ENCODE peak calls at places on chromosome 10, in five cellular contexts. One of them, this sample, is unnamed.
A peak's percentile ranks its signal among the peaks of the same experiment; 100 is the strongest.

GRCh38 chr10:118913825-118914224 is 115.7 kb upstream of the NANOS1 start:
- DNase-seq in Peyer's patch: no peak
- DNase-seq in suprapubic skin: no peak
- DNase-seq in heart left ventricle: no peak
- DNase-seq in A549: no peak
- DNase-seq in this sample: no peak

GRCh38 chr10:29426420-29426819 is 137.6 kb downstream of the LYZL1 start:
- DNase-seq in A549: no peak
- DNase-seq in Peyer's patch: no peak
- DNase-seq in suprapubic skin: no peak
- DNase-seq in heart left ventricle: no peak
- DNase-seq in this sample: no peak

GRCh38 chr10:77279207-77279606 is 358.4 kb downstream of the KCNMA1 start:
- DNase-seq in A549: no peak
- DNase-seq in Peyer's patch: no peak
- DNase-seq in heart left ventricle: no peak
- DNase-seq in suprapubic skin: no peak
- DNase-seq in this sample: no peak

GRCh38 chr10:60704480-60704879 is 73.8 kb upstream of the CDK1 start:
- DNase-seq in Peyer's patch: no peak
- DNase-seq in A549: peak; percentile 34
- DNase-seq in suprapubic skin: no peak
- DNase-seq in heart left ventricle: no peak
- DNase-seq in this sample: no peak

GRCh38 chr10:26517141-26517890 is 79.2 kb downstream of the APBB1IP start:
- DNase-seq in heart left ventricle: no peak
- DNase-seq in Peyer's patch: no peak
- DNase-seq in suprapubic skin: no peak
- DNase-seq in A549: no peak
- DNase-seq in this sample: no peak

GRCh38 chr10:70255329-70256299 is 22.4 kb upstream of the PPA1 start:
- DNase-seq in A549: no peak
- DNase-seq in heart left ventricle: no peak
- DNase-seq in Peyer's patch: no peak
- DNase-seq in suprapubic skin: no peak
- DNase-seq in this sample: no peak

GRCh38 chr10:114917927-114918672 is 19.9 kb upstream of the TRUB1 start:
- DNase-seq in A549: peak; percentile 63
- DNase-seq in Peyer's patch: no peak
- DNase-seq in heart left ventricle: no peak
- DNase-seq in suprapubic skin: no peak
- DNase-seq in this sample: no peak

GRCh38 chr10:116082762-116083161 is 190.2 kb downstream of the GFRA1 start:
- DNase-seq in heart left ventricle: no peak
- DNase-seq in suprapubic skin: no peak
- DNase-seq in A549: no peak
- DNase-seq in Peyer's patch: no peak
- DNase-seq in this sample: no peak

GRCh38 chr10:132466520-132467463 is 69.8 kb downstream of the PWWP2B start:
- DNase-seq in A549: no peak
- DNase-seq in suprapubic skin: no peak
- DNase-seq in heart left ventricle: no peak
- DNase-seq in Peyer's patch: no peak
- DNase-seq in this sample: no peak

GRCh38 chr10:115173915-115174443 is 80.8 kb downstream of the ATRNL1 start:
- DNase-seq in heart left ventricle: no peak
- DNase-seq in A549: no peak
- DNase-seq in Peyer's patch: no peak
- DNase-seq in suprapubic skin: no peak
- DNase-seq in this sample: no peak

GRCh38 chr10:79483948-79484347 is 28.4 kb upstream of the EIF5AL1 start:
- DNase-seq in heart left ventricle: peak; percentile 64
- DNase-seq in Peyer's patch: no peak
- DNase-seq in suprapubic skin: peak; percentile 82
- DNase-seq in A549: no peak
- DNase-seq in this sample: peak; percentile 57

GRCh38 chr10:132386419-132386831 is 10.6 kb upstream of the PWWP2B start:
- DNase-seq in Peyer's patch: peak; percentile 45
- DNase-seq in A549: no peak
- DNase-seq in suprapubic skin: peak; percentile 77
- DNase-seq in heart left ventricle: no peak
- DNase-seq in this sample: peak; percentile 78

GRCh38 chr10:80599424-80599847 is 61.7 kb downstream of the SH2D4B start:
- DNase-seq in A549: peak; percentile 67
- DNase-seq in suprapubic skin: no peak
- DNase-seq in Peyer's patch: peak; percentile 46
- DNase-seq in heart left ventricle: peak; percentile 40
- DNase-seq in this sample: peak; percentile 70

GRCh38 chr10:99815611-99816010 is 33.2 kb downstream of the ABCC2 start:
- DNase-seq in A549: no peak
- DNase-seq in Peyer's patch: no peak
- DNase-seq in suprapubic skin: no peak
- DNase-seq in heart left ventricle: no peak
- DNase-seq in this sample: no peak

GRCh38 chr10:62047960-62048383 is 146.5 kb downstream of the ARID5B start:
- DNase-seq in A549: no peak
- DNase-seq in heart left ventricle: no peak
- DNase-seq in Peyer's patch: peak; percentile 65
- DNase-seq in suprapubic skin: no peak
- DNase-seq in this sample: no peak

GRCh38 chr10:62049815-62050626 is 148.5 kb downstream of the ARID5B start:
- DNase-seq in suprapubic skin: no peak
- DNase-seq in Peyer's patch: no peak
- DNase-seq in heart left ventricle: no peak
- DNase-seq in A549: no peak
- DNase-seq in this sample: no peak

GRCh38 chr10:62050627-62050924 is 149.1 kb downstream of the ARID5B start:
- DNase-seq in heart left ventricle: no peak
- DNase-seq in Peyer's patch: no peak
- DNase-seq in A549: no peak
- DNase-seq in suprapubic skin: no peak
- DNase-seq in this sample: no peak

GRCh38 chr10:62048473-62048872 is 147.0 kb downstream of the ARID5B start:
- DNase-seq in heart left ventricle: no peak
- DNase-seq in suprapubic skin: no peak
- DNase-seq in A549: no peak
- DNase-seq in Peyer's patch: no peak
- DNase-seq in this sample: no peak

DNA sequence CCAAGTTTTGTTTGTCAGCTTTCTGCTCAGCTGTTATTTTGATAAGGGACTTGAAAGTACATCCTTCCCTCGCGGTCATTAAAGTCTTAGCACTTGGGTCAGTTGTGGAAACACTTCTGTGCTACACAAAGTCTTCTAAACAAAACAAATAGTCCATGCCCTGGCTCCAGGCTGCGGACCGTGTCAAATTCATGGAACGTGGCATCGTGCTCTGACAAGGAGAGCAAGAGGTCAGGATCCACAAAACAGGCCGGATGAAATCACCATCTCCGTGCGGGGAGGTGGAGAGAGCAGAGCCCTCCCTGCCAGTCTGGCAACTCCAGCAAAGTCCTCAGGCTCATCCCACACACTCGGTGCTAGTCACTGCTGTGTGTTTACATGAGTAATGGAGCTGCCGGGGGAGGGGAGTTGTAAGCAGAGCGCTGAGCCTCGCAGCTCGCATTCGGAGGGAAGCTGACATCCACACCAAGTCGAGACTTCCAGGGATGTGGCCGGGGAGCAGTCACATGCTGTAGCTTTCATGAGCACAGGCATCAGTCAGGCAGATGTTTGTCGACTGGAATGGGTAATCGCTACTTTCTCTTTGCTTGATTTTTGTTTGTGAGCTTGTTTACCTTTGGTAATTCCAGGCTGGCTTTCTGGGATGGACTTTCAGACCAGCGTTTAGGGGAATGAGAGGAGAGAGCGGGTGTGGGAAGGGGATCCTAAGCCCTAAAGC is 147.6 kb downstream of the ARID5B start:
- DNase-seq in A549: peak; percentile 82
- DNase-seq in suprapubic skin: peak; percentile 94
- DNase-seq in Peyer's patch: peak; percentile 90
- DNase-seq in heart left ventricle: peak; percentile 94
- DNase-seq in this sample: peak; percentile 93
- TF ChIP-seq POLR2A in A549: peak; percentile 26
- TF ChIP-seq POLR2A in suprapubic skin: peak; percentile 98
- TF ChIP-seq POLR2A in Peyer's patch: peak; percentile 51
- TF ChIP-seq POLR2A in heart left ventricle: peak; percentile 98
- TF ChIP-seq POLR2A in this sample: peak; percentile 89

GRCh38 chr10:72089618-72090017 is 1.3 kb upstream of the SPOCK2 start:
- DNase-seq in suprapubic skin: peak; percentile 44
- DNase-seq in A549: no peak
- DNase-seq in Peyer's patch: peak; percentile 72
- DNase-seq in heart left ventricle: no peak
- DNase-seq in this sample: no peak

GRCh38 chr10:72090326-72090725 is 2.0 kb upstream of the SPOCK2 start:
- DNase-seq in heart left ventricle: no peak
- DNase-seq in A549: no peak
- DNase-seq in suprapubic skin: no peak
- DNase-seq in Peyer's patch: no peak
- DNase-seq in this sample: no peak

GRCh38 chr10:72087392-72087968 is 871 bp downstream of the SPOCK2 start:
- DNase-seq in A549: no peak
- DNase-seq in Peyer's patch: peak; percentile 76
- DNase-seq in suprapubic skin: no peak
- DNase-seq in heart left ventricle: no peak
- DNase-seq in this sample: no peak

GRCh38 chr10:72087969-72088878 is at the start of gene SPOCK2:
- DNase-seq in heart left ventricle: no peak
- DNase-seq in A549: no peak
- DNase-seq in Peyer's patch: peak; percentile 88
- DNase-seq in suprapubic skin: peak; percentile 78
- DNase-seq in this sample: peak; percentile 83

DNA sequence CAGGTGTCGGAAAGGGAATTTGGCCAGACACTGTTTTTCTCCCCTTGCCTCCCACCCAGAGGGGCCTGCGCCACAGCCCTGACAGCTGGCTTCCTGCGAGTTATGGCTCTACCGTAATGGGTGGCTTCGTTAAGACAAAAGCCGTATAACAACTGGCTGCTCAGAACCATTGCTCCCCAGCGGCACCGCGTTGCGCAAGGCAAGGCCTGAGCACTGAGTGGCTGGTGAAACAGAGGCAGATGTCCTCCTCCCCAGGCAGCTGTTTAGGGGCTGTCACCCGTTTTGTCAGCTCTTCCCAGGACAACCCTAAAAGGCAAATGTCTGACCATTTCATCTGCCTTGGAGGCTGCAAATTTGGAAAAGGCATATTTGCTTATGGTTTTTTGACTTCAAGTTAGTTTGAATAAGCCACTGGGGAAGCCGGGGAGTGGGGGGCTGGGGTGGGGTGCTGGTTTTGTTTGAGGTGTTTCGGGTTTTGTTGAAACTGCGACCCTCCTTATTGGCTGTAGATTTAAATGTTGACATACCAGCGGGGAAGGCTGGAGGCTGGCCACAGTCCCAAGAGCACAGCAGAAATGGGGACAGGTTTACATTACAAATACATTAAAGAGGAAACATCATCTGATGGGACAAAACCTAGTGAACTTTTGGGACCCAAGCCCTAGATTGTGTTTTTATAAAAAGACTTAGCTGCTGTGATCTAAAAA is 681 bp upstream of the SPOCK2 start:
- DNase-seq in heart left ventricle: no peak
- DNase-seq in Peyer's patch: peak; percentile 73
- DNase-seq in suprapubic skin: peak; percentile 78
- DNase-seq in A549: no peak
- DNase-seq in this sample: peak; percentile 87
- H3K4me3 ChIP-seq in heart left ventricle: peak overlapping the region; percentile 59
- H3K4me3 ChIP-seq in Peyer's patch: peak overlapping the region; percentile 80
- H3K4me3 ChIP-seq in suprapubic skin: peak overlapping the region; percentile 41
- H3K4me3 ChIP-seq in A549: no peak overlapping the region
- H3K4me3 ChIP-seq in this sample: no peak overlapping the region

GRCh38 chr10:17963431-17963830 is 11.7 kb downstream of the SLC39A12 start:
- DNase-seq in A549: no peak
- DNase-seq in heart left ventricle: no peak
- DNase-seq in Peyer's patch: no peak
- DNase-seq in suprapubic skin: no peak
- DNase-seq in this sample: no peak

GRCh38 chr10:17959870-17960269 is 8.2 kb downstream of the SLC39A12 start:
- DNase-seq in A549: no peak
- DNase-seq in suprapubic skin: no peak
- DNase-seq in heart left ventricle: no peak
- DNase-seq in Peyer's patch: no peak
- DNase-seq in this sample: no peak

GRCh38 chr10:17961551-17962422 is 10.1 kb downstream of the SLC39A12 start:
- DNase-seq in Peyer's patch: no peak
- DNase-seq in suprapubic skin: no peak
- DNase-seq in A549: no peak
- DNase-seq in heart left ventricle: no peak
- DNase-seq in this sample: no peak

GRCh38 chr10:17965649-17966048 is 13.9 kb downstream of the SLC39A12 start:
- DNase-seq in heart left ventricle: no peak
- DNase-seq in A549: no peak
- DNase-seq in Peyer's patch: no peak
- DNase-seq in suprapubic skin: no peak
- DNase-seq in this sample: no peak
- TF ChIP-seq CTCF in heart left ventricle: no peak
- TF ChIP-seq CTCF in A549: no peak
- TF ChIP-seq CTCF in Peyer's patch: no peak
- TF ChIP-seq CTCF in suprapubic skin: no peak
- TF ChIP-seq CTCF in this sample: no peak

GRCh38 chr10:87095241-87095945 is 387 bp downstream of the SHLD2 start:
- DNase-seq in suprapubic skin: peak; percentile 89
- DNase-seq in A549: peak; percentile 88
- DNase-seq in heart left ventricle: peak; percentile 92
- DNase-seq in Peyer's patch: peak; percentile 89
- DNase-seq in this sample: peak; percentile 96
- TF ChIP-seq POLR2A in suprapubic skin: peak; percentile 44
- TF ChIP-seq POLR2A in A549: peak; percentile 71
- TF ChIP-seq POLR2A in heart left ventricle: peak; percentile 32
- TF ChIP-seq POLR2A in Peyer's patch: peak; percentile 56
- TF ChIP-seq POLR2A in this sample: no peak

GRCh38 chr10:43816351-43817321 is 168.0 kb upstream of the ZNF32 start:
- DNase-seq in suprapubic skin: no peak
- DNase-seq in A549: no peak
- DNase-seq in heart left ventricle: peak; percentile 72
- DNase-seq in Peyer's patch: peak; percentile 91
- DNase-seq in this sample: no peak

GRCh38 chr10:43815486-43815885 is 166.8 kb upstream of the ZNF32 start:
- DNase-seq in Peyer's patch: no peak
- DNase-seq in A549: no peak
- DNase-seq in heart left ventricle: no peak
- DNase-seq in suprapubic skin: no peak
- DNase-seq in this sample: no peak

GRCh38 chr10:43818687-43819086 is 170.0 kb upstream of the ZNF32 start:
- DNase-seq in Peyer's patch: no peak
- DNase-seq in suprapubic skin: no peak
- DNase-seq in heart left ventricle: no peak
- DNase-seq in A549: no peak
- DNase-seq in this sample: no peak

GRCh38 chr10:43817368-43817767 is 168.7 kb upstream of the ZNF32 start:
- DNase-seq in A549: no peak
- DNase-seq in suprapubic skin: no peak
- DNase-seq in Peyer's patch: no peak
- DNase-seq in heart left ventricle: no peak
- DNase-seq in this sample: no peak

DNA sequence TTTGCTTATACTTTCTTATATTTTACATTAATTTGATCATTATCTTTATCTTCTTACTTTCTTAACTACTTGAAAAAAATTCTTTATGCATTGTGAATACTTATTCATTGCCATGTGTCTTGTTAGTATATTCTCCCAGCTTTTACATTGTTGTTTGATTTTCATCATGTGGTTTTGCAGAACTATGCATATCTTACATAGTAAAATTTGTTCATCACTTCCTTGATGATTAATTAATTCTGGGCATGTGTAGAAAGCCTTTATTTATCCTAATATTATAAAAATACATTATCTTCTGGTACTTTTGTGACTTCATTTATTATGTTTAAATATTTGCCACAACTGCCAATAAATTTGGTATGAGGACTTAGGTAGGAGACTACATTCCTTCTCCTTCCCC is 165.9 kb upstream of the ZNF32 start:
- DNase-seq in heart left ventricle: no peak
- DNase-seq in Peyer's patch: no peak
- DNase-seq in A549: no peak
- DNase-seq in suprapubic skin: no peak
- DNase-seq in this sample: no peak
- H3K4me3 ChIP-seq in heart left ventricle: no peak overlapping the region
- H3K4me3 ChIP-seq in Peyer's patch: no peak overlapping the region
- H3K4me3 ChIP-seq in A549: no peak overlapping the region
- H3K4me3 ChIP-seq in suprapubic skin: no peak overlapping the region
- H3K4me3 ChIP-seq in this sample: no peak overlapping the region

This sample was measured in lower leg skin.